ENCODE peak calls at places on chromosomes 3 and 15, in five cellular contexts. F is neuronal stem cell, C is MG63, J is aorta, P is ovary. Z is an unnamed sample. For H3K36me3, the result is how much of the 10 kb centered on the place peaks cover.

GRCh38 chr3:46395210-46395661 is 11.6 kb downstream of the CCR5AS start:
- DNase-seq in J (no peak), F (no peak), P (no peak), C (no peak), Z (no peak)

GRCh38 chr3:82259994-82260393 is 498.5 kb upstream of the GBE1 start:
- DNase-seq in P (no peak), J (no peak), F (no peak), C (no peak), Z (no peak)

GRCh38 chr3:81741214-81741613 is 20.2 kb downstream of the GBE1 start:
- DNase-seq in P (no peak), J (no peak), C (no peak), F (no peak), Z (no peak)

GRCh38 chr3:130997291-130997690 is 29.3 kb downstream of the ASTE1 start:
- DNase-seq in P (no peak), C (no peak), J (no peak), F (no peak), Z (no peak)

GRCh38 chr3:169591159-169591951 is 72.2 kb downstream of the MECOM start:
- DNase-seq in P (no peak), J (no peak), F (no peak), C (no peak), Z (no peak)

GRCh38 chr3:154642066-154642619 is 212.2 kb upstream of the GPR149 start:
- DNase-seq in J (no peak), C (no peak), F (no peak), P (no peak), Z (no peak)

GRCh38 chr3:42935472-42935871 is 29.5 kb downstream of the ZNF662 start:
- DNase-seq in P (no peak), F (no peak), C (no peak), J (no peak), Z (no peak)

GRCh38 chr15:57541805-57542504 is 49.7 kb upstream of the MYZAP start:
- DNase-seq in C (peak), F (peak), J (peak), P (peak), Z (peak)

GRCh38 chr3:179606534-179607085 is 2.0 kb downstream of the NDUFB5 start:
- DNase-seq in F (no peak), P (no peak), J (no peak), C (no peak), Z (no peak)

GRCh38 chr3:57616233-57616632 is 19.1 kb upstream of the ARF4 start:
- DNase-seq in F (no peak), J (no peak), P (no peak), C (no peak), Z (no peak)

GRCh38 chr3:126119008-126119675 is 35.2 kb upstream of the SLC41A3 start:
- DNase-seq in J (peak), P (no peak), F (no peak), C (no peak), Z (no peak)

GRCh38 chr3:14691239-14691638 is 16.3 kb downstream of the C3orf20 start:
- DNase-seq in J (no peak), F (no peak), C (no peak), P (no peak), Z (no peak)

GRCh38 chr15:60095711-60096110 is 91.6 kb downstream of the FOXB1 start:
- DNase-seq in P (no peak), J (no peak), C (no peak), F (no peak), Z (peak)

GRCh38 chr3:188178293-188178950 is 24.5 kb downstream of the LPP start:
- DNase-seq in P (no peak), J (no peak), F (no peak), C (no peak), Z (no peak)

GRCh38 chr3:87197531-87197930 is 29.6 kb upstream of the CHMP2B start:
- DNase-seq in F (no peak), J (no peak), C (no peak), P (no peak), Z (no peak)

GRCh38 chr15:49063402-49064280 is 17.4 kb upstream of the SECISBP2L start:
- DNase-seq in P (no peak), J (no peak), C (no peak), F (no peak), Z (no peak)

GRCh38 chr3:7847521-7847920 is 654.1 kb upstream of the LMCD1 start:
- DNase-seq in J (no peak), C (no peak), P (no peak), F (no peak), Z (no peak)

GRCh38 chr3:102532901-102533300 is 98.1 kb downstream of the ZPLD1 start:
- DNase-seq in P (no peak), J (no peak), C (no peak), F (no peak), Z (no peak)

GRCh38 chr3:1942751-1943150 is 155.9 kb upstream of the CNTN4 start:
- DNase-seq in J (no peak), P (no peak), F (no peak), C (no peak), Z (no peak)

GRCh38 chr3:64218329-64218728 is 6.9 kb downstream of the PRICKLE2 start:
- DNase-seq in C (no peak), F (no peak), J (no peak), P (no peak), Z (no peak)

GRCh38 chr3:124997303-124998246 is 58.2 kb downstream of the HEG1 start:
- DNase-seq in J (no peak), P (no peak), F (no peak), C (no peak), Z (no peak)

GRCh38 chr15:71131601-71132357 is 16.5 kb downstream of the THSD4 start:
- DNase-seq in J (no peak), C (no peak), P (no peak), F (no peak), Z (no peak)

GRCh38 chr15:88498991-88499390 is 31.5 kb downstream of the MRPS11 start:
- DNase-seq in C (no peak), P (no peak), F (no peak), J (no peak), Z (no peak)

GRCh38 chr3:144229973-144230372 is 258.4 kb downstream of the DIPK2A start:
- DNase-seq in C (peak), P (no peak), F (no peak), J (no peak), Z (no peak)

GRCh38 chr3:142904639-142905441 is 16.0 kb upstream of the PCOLCE2 start:
- DNase-seq in J (no peak), C (peak), F (no peak), P (no peak), Z (peak)

DNA sequence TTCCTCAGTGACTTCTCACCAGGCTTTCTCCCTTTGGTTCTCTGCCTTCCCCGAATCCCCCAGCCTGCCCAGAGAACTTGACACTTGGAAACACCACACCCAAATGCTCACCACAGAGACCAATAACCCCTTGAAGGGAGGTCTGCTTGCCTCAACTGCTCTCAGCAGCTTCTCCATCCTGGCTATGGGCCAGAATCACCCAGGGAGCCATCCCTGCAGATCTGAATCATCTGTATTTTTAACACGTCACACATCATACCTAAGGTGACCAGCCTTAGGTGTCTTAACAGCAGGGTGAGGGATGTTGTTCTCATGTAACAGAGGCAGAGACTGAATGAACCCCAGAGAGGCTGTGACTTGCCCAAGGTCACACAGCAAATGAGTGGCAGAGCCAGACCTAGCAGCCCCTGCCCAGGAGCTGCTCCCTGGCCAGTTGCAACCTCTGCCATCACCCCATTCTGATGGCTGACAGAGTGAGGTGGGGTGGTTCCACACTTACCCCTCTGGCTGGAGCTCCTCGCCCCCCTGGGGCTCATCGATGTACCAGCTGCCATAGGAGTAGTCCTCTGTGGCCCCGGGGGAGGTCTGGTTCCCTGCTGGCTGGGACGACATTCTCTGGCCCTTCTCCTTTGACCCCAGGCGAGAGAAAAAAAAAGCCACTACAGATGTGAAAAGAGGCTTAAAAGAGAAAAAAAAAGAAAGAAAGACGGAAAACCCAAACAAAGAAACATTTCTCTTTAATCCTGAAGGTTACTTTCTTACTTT is 749 bp downstream of the STRA6 start:
- DNase-seq in J (no peak), F (no peak), C (no peak), P (no peak), Z (peak)
- H3K36me3 ChIP-seq in J (under half), F (under half), C (under half), P (under half), Z (under half)

GRCh38 chr15:90924375-90924774 is 8.0 kb downstream of the HDDC3 start:
- DNase-seq in C (no peak), F (no peak), J (no peak), P (no peak), Z (peak)

GRCh38 chr15:90918034-90918788 is 14.1 kb downstream of the HDDC3 start:
- DNase-seq in C (no peak), J (no peak), F (no peak), P (no peak), Z (peak)

GRCh38 chr15:90918835-90919234 is 13.5 kb downstream of the HDDC3 start:
- DNase-seq in J (no peak), F (no peak), C (no peak), P (no peak), Z (no peak)

GRCh38 chr15:90917569-90917968 is 14.5 kb downstream of the MAN2A2 start:
- DNase-seq in C (no peak), F (no peak), J (no peak), P (no peak), Z (peak)

DNA sequence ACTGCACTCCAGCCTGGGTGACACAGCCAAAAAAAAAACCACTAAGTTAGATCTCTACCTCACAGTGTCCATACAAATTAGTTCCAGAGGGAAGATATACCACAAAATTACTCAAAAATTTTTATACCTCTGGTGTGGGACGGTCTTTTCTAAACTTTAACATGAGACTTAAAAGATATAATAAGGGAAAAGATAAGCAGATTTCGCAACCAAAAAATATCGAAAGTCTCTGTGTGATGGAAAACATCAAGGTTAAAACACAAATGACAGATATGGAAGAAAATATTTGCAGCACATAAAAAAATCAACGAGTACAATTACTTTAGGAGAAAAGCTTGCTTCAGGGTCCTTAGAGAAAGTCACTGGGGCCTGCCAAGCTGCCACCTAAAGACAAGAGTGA is 10.5 kb downstream of the HDDC3 start:
- DNase-seq in P (no peak), F (no peak), J (no peak), C (no peak), Z (no peak)
- H3K36me3 ChIP-seq in P (under half), F (under half), J (under half), C (under half), Z (under half)

GRCh38 chr3:157154563-157155333 is 5.2 kb downstream of the CCNL1 start:
- DNase-seq in C (no peak), P (no peak), F (no peak), J (no peak), Z (no peak)
- H3K36me3 ChIP-seq in C (half or more), P (under half), F (under half), J (under half), Z (half or more)

GRCh38 chr15:82535566-82536408 is 4.5 kb downstream of the RPS17 start:
- DNase-seq in F (no peak), C (no peak), P (no peak), J (no peak), Z (peak)
- H3K36me3 ChIP-seq in F (under half), C (half or more), P (under half), J (under half), Z (under half)

GRCh38 chr3:47852604-47853397 is 49.9 kb downstream of the DHX30 start:
- DNase-seq in J (no peak), P (no peak), F (no peak), C (no peak), Z (peak)

GRCh38 chr3:47856669-47857068 is 53.7 kb downstream of the DHX30 start:
- DNase-seq in F (no peak), J (peak), P (no peak), C (no peak), Z (peak)

GRCh38 chr3:47855461-47856383 is 52.8 kb downstream of the DHX30 start:
- DNase-seq in F (no peak), C (no peak), P (no peak), J (no peak), Z (peak)

GRCh38 chr3:47854267-47854666 is 51.3 kb downstream of the DHX30 start:
- DNase-seq in F (no peak), C (no peak), J (no peak), P (no peak), Z (peak)

DNA sequence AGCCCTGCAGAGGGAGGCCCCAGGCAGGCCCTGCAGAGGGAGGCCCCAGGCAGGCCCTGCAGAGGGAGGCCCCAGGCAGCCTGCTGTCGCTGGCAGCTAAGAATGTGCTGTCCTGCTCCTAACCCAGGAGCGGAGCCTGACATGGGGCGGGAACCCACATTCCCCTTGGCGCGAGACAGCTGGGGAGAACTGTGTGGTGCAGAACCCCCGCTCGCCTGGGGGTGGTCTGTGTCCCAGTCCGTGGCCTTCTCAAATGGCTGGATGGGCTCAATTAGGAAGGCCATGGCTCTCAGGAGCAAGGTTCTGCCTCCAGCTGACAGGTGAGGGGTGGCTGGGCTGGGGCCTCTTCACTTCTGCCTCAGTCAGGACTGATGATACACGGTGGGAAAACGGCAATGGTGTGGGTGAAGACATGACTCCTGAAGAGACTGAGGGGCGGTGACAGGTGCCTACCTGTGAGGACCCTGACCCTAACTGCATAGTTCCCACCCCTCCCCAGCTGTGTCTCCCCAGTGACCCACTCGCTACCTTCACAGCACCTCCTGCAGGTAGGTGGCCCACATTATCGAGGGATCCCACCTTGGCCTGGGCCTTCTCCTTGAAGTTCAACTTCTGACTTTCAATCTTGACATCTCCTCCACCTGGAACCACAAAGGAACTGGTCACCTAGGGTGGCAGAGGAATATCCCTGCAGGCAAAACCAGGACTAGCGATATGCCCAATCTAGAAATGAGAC is 52.0 kb downstream of the DHX30 start:
- DNase-seq in C (no peak), P (no peak), J (no peak), F (no peak), Z (peak)
- H3K36me3 ChIP-seq in C (under half), P (under half), J (under half), F (under half), Z (half or more)

DNA sequence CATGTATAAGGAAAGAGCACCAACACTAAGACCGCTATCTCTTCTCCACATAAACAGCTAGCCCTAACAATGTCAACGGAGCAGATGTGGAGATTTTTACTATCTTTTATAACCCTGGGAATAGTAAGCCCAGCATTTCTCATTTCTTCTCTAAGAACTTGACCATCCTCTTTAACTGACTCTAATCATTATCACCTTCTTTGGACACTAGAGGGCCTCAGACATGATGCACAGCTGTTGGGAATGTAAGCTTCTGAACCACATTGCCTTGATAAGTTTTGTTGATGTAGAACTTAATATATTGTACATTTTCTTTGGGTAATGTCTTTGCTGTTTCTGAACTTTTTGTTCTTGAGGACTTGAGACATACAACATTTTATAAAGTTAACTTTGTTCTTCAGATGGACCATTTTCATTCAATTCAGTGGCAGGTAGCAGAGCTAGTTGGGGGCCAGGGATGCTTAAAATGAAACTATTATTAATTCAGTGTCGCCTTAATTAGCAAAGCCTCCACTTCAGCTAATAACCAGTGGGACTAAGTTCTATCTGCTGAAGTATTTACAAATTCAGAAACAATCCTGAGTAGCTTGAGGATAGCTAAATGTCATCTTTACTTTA is 9.6 kb upstream of the TAGLN3 start:
- DNase-seq in P (no peak), F (no peak), J (no peak), C (no peak), Z (peak)
- H3K36me3 ChIP-seq in P (under half), F (under half), J (under half), C (under half), Z (under half)

GRCh38 chr15:85651551-85651950 is 143.2 kb downstream of the KLHL25 start:
- DNase-seq in P (no peak), F (no peak), C (no peak), J (no peak), Z (no peak)

GRCh38 chr15:85649372-85649771 is 145.4 kb downstream of the KLHL25 start:
- DNase-seq in J (peak), P (no peak), C (peak), F (no peak), Z (peak)

GRCh38 chr15:85657132-85657531 is 137.6 kb downstream of the KLHL25 start:
- DNase-seq in F (no peak), J (no peak), P (no peak), C (no peak), Z (no peak)

GRCh38 chr15:85646538-85647091 is 148.1 kb downstream of the KLHL25 start:
- DNase-seq in J (no peak), P (no peak), C (peak), F (no peak), Z (peak)

DNA sequence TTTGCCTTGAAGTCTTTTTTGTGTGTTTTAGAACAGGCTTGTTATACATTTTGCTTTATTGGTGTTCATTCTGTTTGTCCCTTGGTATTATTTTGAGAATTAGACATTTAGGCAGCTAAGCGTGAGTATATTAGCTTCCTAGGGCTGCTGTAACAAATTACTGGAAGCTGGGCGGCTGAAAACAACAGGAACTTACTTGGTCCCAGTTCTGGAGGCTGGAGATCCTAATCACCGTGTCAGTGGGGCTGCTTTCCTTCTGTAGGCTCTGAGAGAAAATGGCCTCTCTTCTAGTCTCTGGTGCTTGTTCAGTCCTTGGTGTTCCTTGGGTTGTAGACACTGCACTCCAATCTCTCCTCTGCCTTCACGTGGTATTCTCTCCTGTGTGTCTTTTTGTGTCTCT is 142.3 kb downstream of the KLHL25 start:
- DNase-seq in C (no peak), P (no peak), J (no peak), F (no peak), Z (no peak)
- H3K36me3 ChIP-seq in C (under half), P (under half), J (under half), F (under half), Z (under half)

GRCh38 chr3:197295871-197296270 is 2.5 kb downstream of the DLG1 start:
- DNase-seq in C (no peak), P (no peak), F (no peak), J (no peak), Z (no peak)
- H3K36me3 ChIP-seq in C (half or more), P (under half), F (under half), J (under half), Z (under half)

Z was measured in osteoblast.